ENCODE peak calls at places on chromosomes 4 and X, in six cellular contexts. One of them, this sample, is unnamed.
A peak's percentile ranks its signal among the peaks of the same experiment; 100 is the strongest.

GRCh38 chrX:71475906-71476305 is 57.0 kb upstream of the OGT start:
- DNase-seq in CD4-positive, CD25-positive, alpha-beta regulatory T cell: no peak
- DNase-seq in pancreas: no peak
- DNase-seq in tibial artery: no peak
- DNase-seq in mammary epithelial cell: no peak
- DNase-seq in left lung: no peak
- DNase-seq in this sample: no peak

GRCh38 chr4:52939739-52940138 is 77.6 kb downstream of the RASL11B start:
- DNase-seq in pancreas: peak; percentile 73
- DNase-seq in CD4-positive, CD25-positive, alpha-beta regulatory T cell: no peak
- DNase-seq in left lung: no peak
- DNase-seq in tibial artery: no peak
- DNase-seq in mammary epithelial cell: no peak
- DNase-seq in this sample: no peak

GRCh38 chrX:31126205-31126604 is 54.4 kb upstream of the FTHL17 start:
- DNase-seq in pancreas: no peak
- DNase-seq in CD4-positive, CD25-positive, alpha-beta regulatory T cell: no peak
- DNase-seq in mammary epithelial cell: no peak
- DNase-seq in tibial artery: no peak
- DNase-seq in left lung: no peak
- DNase-seq in this sample: no peak

GRCh38 chrX:74119016-74119910 is 184.7 kb upstream of the ZCCHC13 start:
- DNase-seq in tibial artery: no peak
- DNase-seq in CD4-positive, CD25-positive, alpha-beta regulatory T cell: no peak
- DNase-seq in left lung: no peak
- DNase-seq in mammary epithelial cell: peak; percentile 53
- DNase-seq in pancreas: no peak
- DNase-seq in this sample: no peak

GRCh38 chrX:153775631-153776595 is 4.9 kb upstream of the SRPK3 start:
- DNase-seq in CD4-positive, CD25-positive, alpha-beta regulatory T cell: no peak
- DNase-seq in pancreas: peak; percentile 59
- DNase-seq in mammary epithelial cell: no peak
- DNase-seq in left lung: no peak
- DNase-seq in tibial artery: no peak
- DNase-seq in this sample: no peak

GRCh38 chrX:120306640-120307039 is 4.6 kb downstream of the TMEM255A start:
- DNase-seq in left lung: no peak
- DNase-seq in tibial artery: no peak
- DNase-seq in mammary epithelial cell: no peak
- DNase-seq in pancreas: no peak
- DNase-seq in CD4-positive, CD25-positive, alpha-beta regulatory T cell: no peak
- DNase-seq in this sample: no peak

GRCh38 chr4:98657531-98658286 is 702 bp downstream of the TSPAN5 start:
- DNase-seq in CD4-positive, CD25-positive, alpha-beta regulatory T cell: peak; percentile 60
- DNase-seq in left lung: peak; percentile 43
- DNase-seq in tibial artery: peak; percentile 30
- DNase-seq in mammary epithelial cell: peak; percentile 81
- DNase-seq in pancreas: no peak
- DNase-seq in this sample: peak; percentile 15

GRCh38 chrX:130575831-130576404 is 174.1 kb downstream of the RBMX2 start:
- DNase-seq in CD4-positive, CD25-positive, alpha-beta regulatory T cell: peak; percentile 48
- DNase-seq in tibial artery: peak; percentile 20
- DNase-seq in mammary epithelial cell: peak; percentile 7
- DNase-seq in left lung: no peak
- DNase-seq in pancreas: peak; percentile 36
- DNase-seq in this sample: no peak

GRCh38 chr4:141711211-141711610 is 74.8 kb downstream of the IL15 start:
- DNase-seq in tibial artery: peak; percentile 31
- DNase-seq in pancreas: no peak
- DNase-seq in CD4-positive, CD25-positive, alpha-beta regulatory T cell: peak; percentile 7
- DNase-seq in left lung: no peak
- DNase-seq in mammary epithelial cell: peak; percentile 8
- DNase-seq in this sample: no peak

GRCh38 chr4:87939978-87940690 is 35.4 kb upstream of the SPP1 start:
- DNase-seq in left lung: no peak
- DNase-seq in CD4-positive, CD25-positive, alpha-beta regulatory T cell: no peak
- DNase-seq in mammary epithelial cell: no peak
- DNase-seq in tibial artery: no peak
- DNase-seq in pancreas: no peak
- DNase-seq in this sample: no peak

GRCh38 chr4:141705747-141706377 is 69.5 kb downstream of the IL15 start:
- DNase-seq in mammary epithelial cell: no peak
- DNase-seq in pancreas: no peak
- DNase-seq in left lung: no peak
- DNase-seq in tibial artery: no peak
- DNase-seq in CD4-positive, CD25-positive, alpha-beta regulatory T cell: no peak
- DNase-seq in this sample: peak; percentile 0

GRCh38 chr4:145298885-145299284 is 118.5 kb upstream of the OTUD4 start:
- DNase-seq in tibial artery: no peak
- DNase-seq in mammary epithelial cell: no peak
- DNase-seq in left lung: no peak
- DNase-seq in pancreas: no peak
- DNase-seq in CD4-positive, CD25-positive, alpha-beta regulatory T cell: no peak
- DNase-seq in this sample: no peak

GRCh38 chrX:19046343-19047215 is 62.7 kb upstream of the PHKA2 start:
- DNase-seq in left lung: no peak
- DNase-seq in CD4-positive, CD25-positive, alpha-beta regulatory T cell: no peak
- DNase-seq in mammary epithelial cell: peak; percentile 38
- DNase-seq in tibial artery: no peak
- DNase-seq in pancreas: no peak
- DNase-seq in this sample: no peak

GRCh38 chr4:153223935-153224334 is 19.7 kb downstream of the TRIM2 start:
- DNase-seq in mammary epithelial cell: peak; percentile 62
- DNase-seq in CD4-positive, CD25-positive, alpha-beta regulatory T cell: no peak
- DNase-seq in tibial artery: no peak
- DNase-seq in left lung: no peak
- DNase-seq in pancreas: no peak
- DNase-seq in this sample: no peak

GRCh38 chr4:79255793-79256192 is 70.1 kb downstream of the NAA11 start:
- DNase-seq in CD4-positive, CD25-positive, alpha-beta regulatory T cell: no peak
- DNase-seq in tibial artery: no peak
- DNase-seq in mammary epithelial cell: no peak
- DNase-seq in left lung: no peak
- DNase-seq in pancreas: no peak
- DNase-seq in this sample: no peak

GRCh38 chr4:15870921-15871664 is 67.4 kb downstream of the FGFBP1 start:
- DNase-seq in CD4-positive, CD25-positive, alpha-beta regulatory T cell: no peak
- DNase-seq in tibial artery: no peak
- DNase-seq in mammary epithelial cell: no peak
- DNase-seq in left lung: no peak
- DNase-seq in pancreas: no peak
- DNase-seq in this sample: no peak

GRCh38 chrX:97102938-97103337 is 219.2 kb downstream of the RPA4 start:
- DNase-seq in CD4-positive, CD25-positive, alpha-beta regulatory T cell: no peak
- DNase-seq in tibial artery: no peak
- DNase-seq in pancreas: no peak
- DNase-seq in left lung: no peak
- DNase-seq in mammary epithelial cell: no peak
- DNase-seq in this sample: no peak
- H3K27ac ChIP-seq in CD4-positive, CD25-positive, alpha-beta regulatory T cell: no peak overlapping the region
- H3K27ac ChIP-seq in tibial artery: no peak overlapping the region
- H3K27ac ChIP-seq in pancreas: no peak overlapping the region
- H3K27ac ChIP-seq in left lung: no peak overlapping the region
- H3K27ac ChIP-seq in mammary epithelial cell: no peak overlapping the region
- H3K27ac ChIP-seq in this sample: no peak overlapping the region

GRCh38 chr4:155106629-155107028 is 101.8 kb upstream of the NPY2R start:
- DNase-seq in left lung: no peak
- DNase-seq in CD4-positive, CD25-positive, alpha-beta regulatory T cell: no peak
- DNase-seq in mammary epithelial cell: no peak
- DNase-seq in pancreas: no peak
- DNase-seq in tibial artery: no peak
- DNase-seq in this sample: no peak

DNA sequence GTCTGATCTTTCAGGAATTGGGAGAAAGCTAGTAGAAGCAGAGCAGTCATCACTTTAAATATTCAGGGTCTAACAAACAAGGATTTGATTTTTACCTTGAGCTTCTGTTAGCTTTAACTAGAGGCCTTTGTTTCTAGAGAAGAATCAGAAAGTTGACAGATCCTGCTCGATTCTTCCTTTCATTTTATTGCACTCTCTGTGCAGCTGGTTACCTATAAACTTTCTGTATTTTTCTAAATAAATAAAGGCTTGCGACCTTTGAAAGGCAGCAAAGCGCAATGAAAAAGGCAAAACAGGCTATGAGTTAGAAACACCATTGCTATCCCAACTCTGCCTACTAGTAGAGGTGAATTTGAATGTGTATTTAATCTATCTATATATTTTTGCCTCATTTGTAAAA is 101.4 kb upstream of the NPY2R start:
- DNase-seq in tibial artery: no peak
- DNase-seq in pancreas: no peak
- DNase-seq in CD4-positive, CD25-positive, alpha-beta regulatory T cell: no peak
- DNase-seq in mammary epithelial cell: no peak
- DNase-seq in left lung: no peak
- DNase-seq in this sample: no peak
- H3K4me3 ChIP-seq in tibial artery: no peak overlapping the region
- H3K4me3 ChIP-seq in pancreas: no peak overlapping the region
- H3K4me3 ChIP-seq in CD4-positive, CD25-positive, alpha-beta regulatory T cell: no peak overlapping the region
- H3K4me3 ChIP-seq in mammary epithelial cell: no peak overlapping the region
- H3K4me3 ChIP-seq in left lung: no peak overlapping the region
- H3K4me3 ChIP-seq in this sample: no peak overlapping the region

DNA sequence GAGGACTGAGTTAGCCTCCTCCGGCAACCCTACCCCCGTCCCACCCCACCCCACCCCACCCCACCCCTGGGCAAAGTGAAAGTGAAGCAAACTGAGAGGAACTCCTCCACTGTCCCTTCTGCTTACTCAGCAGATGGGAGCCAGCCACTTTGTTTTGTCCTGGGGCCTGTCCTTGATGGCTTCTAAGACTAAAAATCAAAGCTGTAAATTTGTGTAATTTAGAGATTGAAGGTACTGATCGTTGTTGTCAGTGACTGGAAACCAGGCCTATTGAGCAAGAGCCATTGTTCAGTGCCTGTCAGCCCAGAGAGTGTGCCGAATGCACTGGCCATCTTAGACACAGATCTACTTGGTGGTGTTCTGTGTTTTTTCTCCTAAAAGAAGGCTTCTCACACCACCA is 161.9 kb downstream of the CBR4 start:
- DNase-seq in tibial artery: peak; percentile 37
- DNase-seq in CD4-positive, CD25-positive, alpha-beta regulatory T cell: no peak
- DNase-seq in left lung: no peak
- DNase-seq in pancreas: no peak
- DNase-seq in mammary epithelial cell: peak; percentile 47
- DNase-seq in this sample: no peak
- H3K4me1 ChIP-seq in tibial artery: peaks cover 99% of the 10 kb centered on the region
- H3K4me1 ChIP-seq in CD4-positive, CD25-positive, alpha-beta regulatory T cell: no peaks in the 10 kb centered on the region
- H3K4me1 ChIP-seq in left lung: peaks cover 26% of the 10 kb centered on the region
- H3K4me1 ChIP-seq in pancreas: no peaks in the 10 kb centered on the region
- H3K4me1 ChIP-seq in mammary epithelial cell: peaks cover 48% of the 10 kb centered on the region
- H3K4me1 ChIP-seq in this sample: no peaks in the 10 kb centered on the region

GRCh38 chr4:30718889-30719252 is 1.3 kb upstream of the PCDH7 start:
- DNase-seq in tibial artery: no peak
- DNase-seq in mammary epithelial cell: peak; percentile 35
- DNase-seq in pancreas: no peak
- DNase-seq in left lung: no peak
- DNase-seq in CD4-positive, CD25-positive, alpha-beta regulatory T cell: no peak
- DNase-seq in this sample: no peak
- H3K27ac ChIP-seq in tibial artery: peak overlapping the region; percentile 82
- H3K27ac ChIP-seq in mammary epithelial cell: peak overlapping the region; percentile 35
- H3K27ac ChIP-seq in pancreas: no peak overlapping the region
- H3K27ac ChIP-seq in left lung: no peak overlapping the region
- H3K27ac ChIP-seq in CD4-positive, CD25-positive, alpha-beta regulatory T cell: no peak overlapping the region
- H3K27ac ChIP-seq in this sample: no peak overlapping the region

GRCh38 chr4:39032218-39033085 is at the start of gene TMEM156:
- DNase-seq in left lung: no peak
- DNase-seq in pancreas: no peak
- DNase-seq in CD4-positive, CD25-positive, alpha-beta regulatory T cell: peak; percentile 89
- DNase-seq in tibial artery: no peak
- DNase-seq in mammary epithelial cell: peak; percentile 51
- DNase-seq in this sample: no peak
- H3K4me3 ChIP-seq in left lung: no peak within 1 kb of the TSS
- H3K4me3 ChIP-seq in pancreas: no peak within 1 kb of the TSS
- H3K4me3 ChIP-seq in CD4-positive, CD25-positive, alpha-beta regulatory T cell: peak within 1 kb of the TSS; percentile 98
- H3K4me3 ChIP-seq in tibial artery: no peak within 1 kb of the TSS
- H3K4me3 ChIP-seq in mammary epithelial cell: no peak within 1 kb of the TSS
- H3K4me3 ChIP-seq in this sample: peak within 1 kb of the TSS; percentile 58

This sample was measured in CD8-positive, alpha-beta memory T cell.